ENCODE peak calls at places on chromosomes 1 and 21, in seven cellular contexts. One of them, this sample, is unnamed.

GRCh38 chr21:27275294-27275927 is 308.5 kb upstream of the ADAMTS5 start:
- DNase-seq in iPS-NIHi11: no peak
- DNase-seq in CD4-positive, alpha-beta T cell: no peak
- DNase-seq in PC-3: peak
- DNase-seq in cardiac septum: no peak
- DNase-seq in ELF-1: no peak
- DNase-seq in progenitor cell of endocrine pancreas: no peak
- DNase-seq in this sample: no peak

GRCh38 chr1:166253076-166253779 is 86.4 kb upstream of the FAM78B start:
- DNase-seq in iPS-NIHi11: no peak
- DNase-seq in CD4-positive, alpha-beta T cell: no peak
- DNase-seq in PC-3: no peak
- DNase-seq in cardiac septum: no peak
- DNase-seq in ELF-1: no peak
- DNase-seq in progenitor cell of endocrine pancreas: no peak
- DNase-seq in this sample: no peak

GRCh38 chr1:115356356-115356755 is 18.3 kb upstream of the NGF start:
- DNase-seq in iPS-NIHi11: no peak
- DNase-seq in CD4-positive, alpha-beta T cell: no peak
- DNase-seq in PC-3: no peak
- DNase-seq in cardiac septum: no peak
- DNase-seq in ELF-1: peak
- DNase-seq in progenitor cell of endocrine pancreas: no peak
- DNase-seq in this sample: peak

GRCh38 chr1:243598433-243598832 is 251.6 kb downstream of the AKT3 start:
- DNase-seq in iPS-NIHi11: no peak
- DNase-seq in CD4-positive, alpha-beta T cell: no peak
- DNase-seq in PC-3: peak
- DNase-seq in cardiac septum: no peak
- DNase-seq in ELF-1: no peak
- DNase-seq in progenitor cell of endocrine pancreas: no peak
- DNase-seq in this sample: peak

GRCh38 chr1:39509360-39510009 is 18.0 kb downstream of the BMP8A start:
- DNase-seq in iPS-NIHi11: no peak
- DNase-seq in CD4-positive, alpha-beta T cell: no peak
- DNase-seq in PC-3: no peak
- DNase-seq in cardiac septum: no peak
- DNase-seq in ELF-1: no peak
- DNase-seq in progenitor cell of endocrine pancreas: no peak
- DNase-seq in this sample: peak

GRCh38 chr1:178055779-178056471 is 38.0 kb upstream of the RASAL2 start:
- DNase-seq in iPS-NIHi11: no peak
- DNase-seq in CD4-positive, alpha-beta T cell: no peak
- DNase-seq in PC-3: peak
- DNase-seq in cardiac septum: no peak
- DNase-seq in ELF-1: no peak
- DNase-seq in progenitor cell of endocrine pancreas: no peak
- DNase-seq in this sample: no peak

GRCh38 chr1:248348475-248348874 is at the start of gene OR14C36:
- DNase-seq in iPS-NIHi11: no peak
- DNase-seq in CD4-positive, alpha-beta T cell: no peak
- DNase-seq in PC-3: no peak
- DNase-seq in cardiac septum: no peak
- DNase-seq in ELF-1: no peak
- DNase-seq in progenitor cell of endocrine pancreas: no peak
- DNase-seq in this sample: no peak

GRCh38 chr1:5830771-5831599 is 161.2 kb downstream of the NPHP4 start:
- DNase-seq in iPS-NIHi11: peak
- DNase-seq in CD4-positive, alpha-beta T cell: no peak
- DNase-seq in PC-3: no peak
- DNase-seq in cardiac septum: no peak
- DNase-seq in ELF-1: peak
- DNase-seq in progenitor cell of endocrine pancreas: no peak
- DNase-seq in this sample: peak

GRCh38 chr1:199743227-199743626 is 284.3 kb upstream of the NR5A2 start:
- DNase-seq in iPS-NIHi11: no peak
- DNase-seq in CD4-positive, alpha-beta T cell: no peak
- DNase-seq in PC-3: peak
- DNase-seq in cardiac septum: no peak
- DNase-seq in ELF-1: no peak
- DNase-seq in progenitor cell of endocrine pancreas: no peak
- DNase-seq in this sample: no peak

GRCh38 chr1:234256359-234256758 is 116.9 kb upstream of the COA6 start:
- DNase-seq in iPS-NIHi11: no peak
- DNase-seq in CD4-positive, alpha-beta T cell: no peak
- DNase-seq in PC-3: no peak
- DNase-seq in cardiac septum: no peak
- DNase-seq in ELF-1: peak
- DNase-seq in progenitor cell of endocrine pancreas: no peak
- DNase-seq in this sample: peak

GRCh38 chr1:90434460-90434859 is 282.6 kb downstream of the BARHL2 start:
- DNase-seq in iPS-NIHi11: peak
- DNase-seq in CD4-positive, alpha-beta T cell: no peak
- DNase-seq in PC-3: peak
- DNase-seq in cardiac septum: no peak
- DNase-seq in ELF-1: peak
- DNase-seq in progenitor cell of endocrine pancreas: no peak
- DNase-seq in this sample: no peak

GRCh38 chr1:209291715-209292114 is 291.8 kb upstream of the CAMK1G start:
- DNase-seq in iPS-NIHi11: no peak
- DNase-seq in CD4-positive, alpha-beta T cell: no peak
- DNase-seq in PC-3: no peak
- DNase-seq in cardiac septum: no peak
- DNase-seq in ELF-1: no peak
- DNase-seq in progenitor cell of endocrine pancreas: no peak
- DNase-seq in this sample: peak

GRCh38 chr1:1631793-1632420 is at the start of gene MMP23B:
- DNase-seq in iPS-NIHi11: peak
- DNase-seq in CD4-positive, alpha-beta T cell: no peak
- DNase-seq in PC-3: peak
- DNase-seq in cardiac septum: no peak
- DNase-seq in ELF-1: peak
- DNase-seq in progenitor cell of endocrine pancreas: no peak
- DNase-seq in this sample: peak

GRCh38 chr1:216178266-216178665 is 245.0 kb downstream of the USH2A start:
- DNase-seq in iPS-NIHi11: no peak
- DNase-seq in CD4-positive, alpha-beta T cell: no peak
- DNase-seq in PC-3: no peak
- DNase-seq in cardiac septum: no peak
- DNase-seq in ELF-1: no peak
- DNase-seq in progenitor cell of endocrine pancreas: no peak
- DNase-seq in this sample: no peak

GRCh38 chr1:210438928-210439841 is 110.5 kb downstream of the HHAT start:
- DNase-seq in iPS-NIHi11: no peak
- DNase-seq in CD4-positive, alpha-beta T cell: no peak
- DNase-seq in PC-3: peak
- DNase-seq in cardiac septum: no peak
- DNase-seq in ELF-1: peak
- DNase-seq in progenitor cell of endocrine pancreas: no peak
- DNase-seq in this sample: peak

GRCh38 chr21:43865471-43866181 is 603 bp downstream of the AGPAT3 start:
- DNase-seq in iPS-NIHi11: peak
- DNase-seq in CD4-positive, alpha-beta T cell: peak
- DNase-seq in PC-3: peak
- DNase-seq in cardiac septum: peak
- DNase-seq in ELF-1: no peak
- DNase-seq in progenitor cell of endocrine pancreas: no peak
- DNase-seq in this sample: no peak

GRCh38 chr1:226064168-226064815 is 1.8 kb downstream of the H3-3A start:
- DNase-seq in iPS-NIHi11: no peak
- DNase-seq in CD4-positive, alpha-beta T cell: no peak
- DNase-seq in PC-3: peak
- DNase-seq in cardiac septum: no peak
- DNase-seq in ELF-1: peak
- DNase-seq in progenitor cell of endocrine pancreas: no peak
- DNase-seq in this sample: no peak

GRCh38 chr1:180881806-180882509 is 30.7 kb upstream of the KIAA1614 start:
- DNase-seq in iPS-NIHi11: peak
- DNase-seq in CD4-positive, alpha-beta T cell: no peak
- DNase-seq in PC-3: peak
- DNase-seq in cardiac septum: no peak
- DNase-seq in ELF-1: peak
- DNase-seq in progenitor cell of endocrine pancreas: no peak
- DNase-seq in this sample: peak

GRCh38 chr1:38173157-38173831 is 126.7 kb upstream of the POU3F1 start:
- DNase-seq in iPS-NIHi11: no peak
- DNase-seq in CD4-positive, alpha-beta T cell: no peak
- DNase-seq in PC-3: no peak
- DNase-seq in cardiac septum: no peak
- DNase-seq in ELF-1: no peak
- DNase-seq in progenitor cell of endocrine pancreas: no peak
- DNase-seq in this sample: no peak

GRCh38 chr21:39444406-39445145 is 1.0 kb downstream of the LCA5L start:
- DNase-seq in iPS-NIHi11: no peak
- DNase-seq in CD4-positive, alpha-beta T cell: no peak
- DNase-seq in PC-3: peak
- DNase-seq in cardiac septum: no peak
- DNase-seq in ELF-1: peak
- DNase-seq in progenitor cell of endocrine pancreas: no peak
- DNase-seq in this sample: peak

GRCh38 chr1:25918615-25919014 is 12.4 kb upstream of the STMN1 start:
- DNase-seq in iPS-NIHi11: no peak
- DNase-seq in CD4-positive, alpha-beta T cell: no peak
- DNase-seq in PC-3: no peak
- DNase-seq in cardiac septum: no peak
- DNase-seq in ELF-1: peak
- DNase-seq in progenitor cell of endocrine pancreas: no peak
- DNase-seq in this sample: no peak